ENCODE peak calls at places on chromosomes 13 and 19, in nine cellular contexts. H, X, F, U, L, O, I, N and T are unnamed samples.

GRCh38 chr13:30727491-30728350 is 7.6 kb upstream of the ALOX5AP start:
- DNase-seq in H (no peak), X (no peak), F (no peak), U (no peak), L (no peak), O (no peak), I (no peak), N (no peak), T (no peak)

GRCh38 chr13:27375686-27376326 is 48.6 kb upstream of the GTF3A start:
- DNase-seq in H (no peak), X (peak; percentile 19), F (peak; percentile 73), U (no peak), L (peak; percentile 50), O (no peak), I (peak; percentile 46), N (peak; percentile 61), T (no peak)

GRCh38 chr13:104773775-104774174 is 1707.6 kb upstream of the SLC10A2 start:
- DNase-seq in H (no peak), X (peak; percentile 32), F (peak; percentile 78), U (no peak), L (no peak), O (no peak), I (no peak), N (no peak), T (peak; percentile 20)

GRCh38 chr19:48999481-49000325 is 6.0 kb downstream of the RUVBL2 start:
- DNase-seq in H (no peak), X (peak; percentile 52), F (peak; percentile 91), U (no peak), L (no peak), O (no peak), I (peak; percentile 38), N (peak; percentile 64), T (peak; percentile 10)

GRCh38 chr19:679418-680286 is 3.5 kb downstream of the FSTL3 start:
- DNase-seq in H (peak; percentile 89), X (peak; percentile 51), F (peak; percentile 55), U (peak; percentile 50), L (peak; percentile 55), O (no peak), I (peak; percentile 71), N (peak; percentile 23), T (no peak)

GRCh38 chr13:43522788-43523187 is 264.0 kb downstream of the ENOX1 start:
- DNase-seq in H (no peak), X (no peak), F (no peak), U (no peak), L (no peak), O (no peak), I (no peak), N (no peak), T (no peak)

GRCh38 chr13:21372530-21372929 is 86.6 kb downstream of the ZDHHC20 start:
- DNase-seq in H (no peak), X (no peak), F (no peak), U (no peak), L (no peak), O (no peak), I (no peak), N (no peak), T (no peak)

GRCh38 chr13:106291006-106291405 is 244.5 kb downstream of the EFNB2 start:
- DNase-seq in H (no peak), X (peak; percentile 54), F (no peak), U (no peak), L (no peak), O (no peak), I (no peak), N (no peak), T (peak; percentile 37)

GRCh38 chr19:47542030-47542475 is 27.2 kb upstream of the NAPA start:
- DNase-seq in H (no peak), X (no peak), F (no peak), U (no peak), L (peak; percentile 74), O (no peak), I (no peak), N (no peak), T (no peak)

GRCh38 chr19:16398530-16399241 is 73.1 kb downstream of the EPS15L1 start:
- DNase-seq in H (no peak), X (no peak), F (no peak), U (no peak), L (no peak), O (no peak), I (no peak), N (no peak), T (no peak)

GRCh38 chr19:35154535-35155406 is at the start of gene FXYD5:
- DNase-seq in H (peak; percentile 96), X (peak; percentile 66), F (peak; percentile 94), U (no peak), L (peak; percentile 53), O (peak; percentile 72), I (peak; percentile 72), N (peak; percentile 76), T (no peak)

GRCh38 chr13:47680752-47681151 is 320.3 kb downstream of the SUCLA2 start:
- DNase-seq in H (no peak), X (peak; percentile 21), F (no peak), U (no peak), L (no peak), O (no peak), I (no peak), N (no peak), T (no peak)

GRCh38 chr19:49932731-49933131 is 3.4 kb upstream of the NUP62 start:
- DNase-seq in H (peak; percentile 75), X (no peak), F (no peak), U (no peak), L (no peak), O (no peak), I (no peak), N (peak; percentile 44), T (no peak)

GRCh38 chr19:1113986-1114483 is 10.2 kb downstream of the GPX4 start:
- DNase-seq in H (no peak), X (no peak), F (no peak), U (no peak), L (no peak), O (no peak), I (no peak), N (no peak), T (no peak)

GRCh38 chr13:24178847-24179845 is 18.6 kb downstream of the SPATA13 start:
- DNase-seq in H (no peak), X (peak; percentile 37), F (no peak), U (no peak), L (no peak), O (no peak), I (no peak), N (no peak), T (peak; percentile 26)

DNA sequence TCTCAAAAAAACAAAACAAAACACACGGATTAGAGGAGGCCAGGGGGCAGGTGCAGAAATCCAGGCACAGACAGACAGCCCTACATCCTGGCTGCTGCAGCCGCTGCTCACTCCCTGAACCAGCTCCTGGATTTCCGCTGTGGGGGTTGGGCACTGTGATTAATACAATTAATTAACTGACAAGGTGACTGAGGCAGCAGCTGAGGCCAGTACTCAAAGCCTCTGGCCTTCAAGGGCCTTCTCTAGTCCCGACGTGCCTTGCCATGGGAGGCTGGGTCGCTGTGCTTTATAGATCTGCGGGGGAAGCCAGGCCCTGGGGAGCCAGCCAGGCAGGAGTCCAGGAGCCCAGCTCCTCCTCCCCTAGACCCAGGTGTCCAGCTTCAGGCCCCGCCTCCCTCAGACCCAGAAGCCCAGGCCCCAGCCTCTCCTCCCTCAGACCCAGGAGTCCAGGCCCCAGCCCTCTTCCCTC is 4.6 kb downstream of the NECTIN2 start:
- DNase-seq in H (no peak), X (no peak), F (no peak), U (no peak), L (peak; percentile 22), O (peak; percentile 72), I (peak; percentile 35), N (no peak), T (no peak)
- H3K27ac ChIP-seq in H (no peak overlapping the region), X (no peak overlapping the region), F (no peak overlapping the region), U (no peak overlapping the region), L (no peak overlapping the region), O (peak overlapping the region; percentile 98), I (peak overlapping the region; percentile 96), N (no peak overlapping the region), T (no peak overlapping the region)

DNA sequence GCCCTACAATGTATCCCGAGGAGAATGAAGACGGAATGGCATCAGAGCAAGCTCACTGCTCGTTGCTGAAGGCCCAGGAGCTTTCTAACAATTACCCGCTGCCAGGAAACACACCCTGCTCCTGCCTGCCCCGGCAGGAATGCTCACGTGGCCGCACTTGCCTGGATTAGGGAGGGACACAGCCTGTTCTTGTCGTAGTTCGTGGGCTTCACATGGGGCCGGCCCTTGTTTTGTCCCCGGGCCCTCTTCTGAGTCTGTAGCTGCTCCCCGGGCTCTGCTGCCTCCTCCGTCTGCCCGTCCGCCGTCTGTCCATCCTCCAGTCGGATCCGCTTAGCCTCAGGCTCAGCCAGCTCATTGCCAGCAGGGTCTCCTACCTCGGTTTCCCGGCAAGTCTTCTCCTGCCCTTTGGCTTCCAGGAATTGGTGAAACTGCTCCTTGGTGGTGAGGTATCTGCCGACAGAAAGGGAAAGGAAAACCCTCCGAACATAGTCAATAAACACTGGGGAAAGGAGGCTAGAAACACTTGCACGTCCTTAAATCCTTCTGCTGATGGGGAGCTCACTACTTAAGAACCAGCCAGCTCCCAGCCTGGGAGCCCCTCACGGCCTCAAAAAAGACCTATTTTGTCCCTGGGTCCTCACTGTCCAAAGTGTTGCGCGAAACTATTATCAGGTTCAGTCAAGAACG is 934 bp downstream of the DUS3L start:
- DNase-seq in H (no peak), X (peak; percentile 74), F (no peak), U (no peak), L (no peak), O (peak; percentile 63), I (no peak), N (no peak), T (peak; percentile 27)
- H3K27ac ChIP-seq in H (no peak overlapping the region), X (peak overlapping the region; percentile 59), F (no peak overlapping the region), U (peak overlapping the region; percentile 46), L (peak overlapping the region; percentile 92), O (peak overlapping the region; percentile 99), I (peak overlapping the region; percentile 99), N (peak overlapping the region; percentile 94), T (peak overlapping the region; percentile 93)

GRCh38 chr13:51612867-51613266 is 28.6 kb downstream of the WDFY2 start:
- DNase-seq in H (no peak), X (no peak), F (no peak), U (no peak), L (no peak), O (no peak), I (no peak), N (no peak), T (no peak)

GRCh38 chr13:51614350-51614786 is 30.1 kb downstream of the WDFY2 start:
- DNase-seq in H (no peak), X (no peak), F (peak; percentile 31), U (no peak), L (peak; percentile 28), O (no peak), I (no peak), N (peak; percentile 39), T (no peak)

GRCh38 chr13:51608857-51609406 is 24.7 kb downstream of the WDFY2 start:
- DNase-seq in H (no peak), X (no peak), F (no peak), U (no peak), L (no peak), O (no peak), I (no peak), N (no peak), T (no peak)

GRCh38 chr13:51618626-51619025 is 34.4 kb downstream of the WDFY2 start:
- DNase-seq in H (no peak), X (peak; percentile 79), F (no peak), U (no peak), L (no peak), O (no peak), I (no peak), N (no peak), T (no peak)

GRCh38 chr13:51613535-51613934 is 29.3 kb downstream of the WDFY2 start:
- DNase-seq in H (no peak), X (no peak), F (peak; percentile 27), U (no peak), L (no peak), O (no peak), I (no peak), N (no peak), T (no peak)
- H3K27ac ChIP-seq in H (no peak overlapping the region), X (no peak overlapping the region), F (no peak overlapping the region), U (no peak overlapping the region), L (no peak overlapping the region), O (no peak overlapping the region), I (no peak overlapping the region), N (no peak overlapping the region), T (no peak overlapping the region)

GRCh38 chr13:98429977-98430785 is 146.7 kb downstream of the STK24 start:
- DNase-seq in H (no peak), X (no peak), F (peak; percentile 56), U (no peak), L (no peak), O (no peak), I (no peak), N (no peak), T (no peak)
- H3K27ac ChIP-seq in H (no peak overlapping the region), X (no peak overlapping the region), F (no peak overlapping the region), U (no peak overlapping the region), L (no peak overlapping the region), O (no peak overlapping the region), I (no peak overlapping the region), N (no peak overlapping the region), T (no peak overlapping the region)